ENCODE peak calls at places on chromosomes 11 and 22, in six cellular contexts. N is naive thymus-derived CD4-positive, alpha-beta T cell; E is fibroblast of lung; I is SK-N-DZ; Q is non-pigmented ciliary epithelial cell; K is HTR-8/SVneo. P is an unnamed sample.

GRCh38 chr11:84642500-84642899 is 984.6 kb downstream of the DLG2 start:
- DNase-seq in N (no peak), I (no peak), K (no peak), Q (no peak), E (no peak), P (no peak)

GRCh38 chr11:110896358-110896757 is 184.1 kb upstream of the ARHGAP20 start:
- DNase-seq in E (peak), I (no peak), K (no peak), N (no peak), Q (peak), P (no peak)

GRCh38 chr11:118907051-118907748 is 18.5 kb downstream of the BCL9L start:
- DNase-seq in Q (no peak), I (peak), E (peak), K (peak), N (peak), P (peak)

GRCh38 chr11:126782810-126783209 is 217.8 kb downstream of the KIRREL3 start:
- DNase-seq in N (no peak), E (no peak), I (no peak), K (no peak), Q (no peak), P (no peak)

GRCh38 chr11:8232414-8232813 is 31.3 kb downstream of the LMO1 start:
- DNase-seq in N (no peak), E (no peak), I (no peak), Q (no peak), K (no peak), P (no peak)

GRCh38 chr11:73520358-73521061 is 77.4 kb downstream of the FAM168A start:
- DNase-seq in N (no peak), Q (no peak), K (no peak), E (no peak), I (no peak), P (no peak)

GRCh38 chr11:109945626-109946321 is 147.4 kb upstream of the ZC3H12C start:
- DNase-seq in Q (no peak), I (no peak), E (no peak), K (no peak), N (no peak), P (no peak)

GRCh38 chr11:30206249-30206996 is 24.4 kb upstream of the FSHB start:
- DNase-seq in E (no peak), N (no peak), K (no peak), I (no peak), Q (no peak), P (no peak)

GRCh38 chr11:131746201-131746600 is 375.8 kb downstream of the NTM start:
- DNase-seq in N (no peak), I (no peak), K (no peak), E (no peak), Q (no peak), P (no peak)

GRCh38 chr22:20779813-20780148 is 5.9 kb downstream of the SERPIND1 start:
- DNase-seq in N (no peak), I (no peak), K (no peak), Q (peak), E (peak), P (no peak)

GRCh38 chr11:59787816-59788215 is 22.8 kb downstream of the MRPL16 start:
- DNase-seq in Q (peak), K (peak), E (peak), N (no peak), I (no peak), P (no peak)

GRCh38 chr11:86380295-86380694 is 5.6 kb downstream of the CCDC81 start:
- DNase-seq in I (no peak), Q (no peak), K (no peak), N (no peak), E (no peak), P (no peak)

GRCh38 chr22:28630185-28630580 is 49.5 kb downstream of the TTC28 start:
- DNase-seq in I (no peak), K (no peak), E (no peak), Q (no peak), N (no peak), P (no peak)

GRCh38 chr11:43360361-43361032 is 1.8 kb downstream of the TTC17 start:
- DNase-seq in N (no peak), Q (no peak), K (no peak), I (no peak), E (no peak), P (no peak)

GRCh38 chr11:109606256-109606655 is 184.3 kb downstream of the C11orf87 start:
- DNase-seq in N (no peak), Q (no peak), K (no peak), E (no peak), I (no peak), P (no peak)

GRCh38 chr11:108511851-108512474 is 13.8 kb upstream of the POGLUT3 start:
- DNase-seq in N (no peak), I (no peak), K (no peak), Q (peak), E (peak), P (no peak)

GRCh38 chr22:48729499-48730171 is 1098.0 kb downstream of the BRD1 start:
- DNase-seq in Q (no peak), E (no peak), I (no peak), K (no peak), N (peak), P (no peak)

GRCh38 chr22:44211256-44211945 is 30.7 kb downstream of the PARVG start:
- DNase-seq in N (no peak), E (no peak), Q (no peak), K (no peak), I (no peak), P (no peak)

GRCh38 chr22:42958937-42959336 is 56.0 kb downstream of the PACSIN2 start:
- DNase-seq in Q (no peak), K (no peak), I (no peak), N (no peak), E (no peak), P (no peak)